ENCODE peak calls at places on chromosome 18, in five cellular contexts. S is sigmoid colon, N is transverse colon, L is breast epithelium, C is suprapubic skin. Q is an unnamed sample.

GRCh38 chr18:55778731-55779460 is 190.9 kb upstream of the TCF4 start:
- DNase-seq in S (no peak), L (no peak), N (no peak), C (no peak), Q (no peak)

GRCh38 chr18:79547413-79548076 is 132.1 kb upstream of the CTDP1 start:
- DNase-seq in L (no peak), N (no peak), S (no peak), C (no peak), Q (no peak)

GRCh38 chr18:57727952-57728807 is 74.9 kb downstream of the ATP8B1 start:
- DNase-seq in L (no peak), S (no peak), C (no peak), N (no peak), Q (no peak)

GRCh38 chr18:44996261-44996660 is 315.6 kb downstream of the SETBP1 start:
- DNase-seq in N (no peak), C (no peak), S (no peak), L (no peak), Q (no peak)

GRCh38 chr18:23938046-23938756 is 76.4 kb upstream of the TTC39C start:
- DNase-seq in N (no peak), S (no peak), C (no peak), L (no peak), Q (no peak)

GRCh38 chr18:42047721-42048120 is 92.7 kb downstream of the PIK3C3 start:
- DNase-seq in C (no peak), L (no peak), N (no peak), S (no peak), Q (no peak)

GRCh38 chr18:11096839-11097750 is 52.3 kb downstream of the PIEZO2 start:
- DNase-seq in C (no peak), S (no peak), N (no peak), L (no peak), Q (no peak)

GRCh38 chr18:12657048-12657848 is 659 bp downstream of the SPIRE1 start:
- DNase-seq in C (peak), L (no peak), N (peak), S (peak), Q (peak)

GRCh38 chr18:26621161-26622026 is 73.0 kb upstream of the KCTD1 start:
- DNase-seq in C (no peak), N (peak), S (no peak), L (no peak), Q (peak)

GRCh38 chr18:28760299-28760698 is 583.4 kb upstream of the CDH2 start:
- DNase-seq in L (no peak), S (no peak), N (no peak), C (no peak), Q (no peak)

GRCh38 chr18:45316127-45316526 is 299.1 kb upstream of the SLC14A2 start:
- DNase-seq in S (no peak), C (no peak), L (no peak), N (no peak), Q (no peak)

GRCh38 chr18:812123-812672 is at the start of gene YES1:
- DNase-seq in C (peak), S (peak), N (peak), L (peak), Q (peak)

GRCh38 chr18:51757525-51757924 is 560.0 kb upstream of the MEX3C start:
- DNase-seq in N (no peak), C (no peak), S (no peak), L (no peak), Q (no peak)

GRCh38 chr18:7152485-7152884 is 34.9 kb upstream of the LAMA1 start:
- DNase-seq in S (peak), C (no peak), N (no peak), L (no peak), Q (no peak)

GRCh38 chr18:74856967-74857366 is 259.3 kb downstream of the ZNF407 start:
- DNase-seq in L (no peak), S (no peak), C (no peak), N (no peak), Q (no peak)

GRCh38 chr18:23354625-23355024 is 98.5 kb upstream of the RIOK3 start:
- DNase-seq in L (no peak), N (no peak), C (no peak), S (no peak), Q (no peak)

GRCh38 chr18:75088622-75089211 is 120.2 kb downstream of the PTGR3 start:
- DNase-seq in C (no peak), N (no peak), S (no peak), L (no peak), Q (no peak)

GRCh38 chr18:13389491-13390131 is 171.1 kb downstream of the LDLRAD4 start:
- DNase-seq in S (peak), N (no peak), L (no peak), C (no peak), Q (no peak)

GRCh38 chr18:27645929-27646328 is 460.8 kb upstream of the CHST9 start:
- DNase-seq in S (no peak), N (no peak), C (no peak), L (no peak), Q (no peak)

GRCh38 chr18:70194227-70194890 is 11.1 kb downstream of the RTTN start:
- DNase-seq in N (no peak), L (no peak), C (no peak), S (no peak), Q (no peak)

GRCh38 chr18:44733069-44733753 is 52.5 kb downstream of the SETBP1 start:
- DNase-seq in L (no peak), C (no peak), S (no peak), N (no peak), Q (no peak)

GRCh38 chr18:57915241-57915640 is 112.1 kb upstream of the ATP8B1 start:
- DNase-seq in L (no peak), C (no peak), N (no peak), S (no peak), Q (no peak)

GRCh38 chr18:70044626-70045025 is 97.0 kb upstream of the CD226 start:
- DNase-seq in N (no peak), C (no peak), L (no peak), S (no peak), Q (no peak)

GRCh38 chr18:61542596-61542995 is 209.4 kb downstream of the CDH20 start:
- DNase-seq in S (no peak), N (no peak), C (no peak), L (no peak), Q (no peak)

GRCh38 chr18:75546964-75547363 is 119.5 kb upstream of the SMIM21 start:
- DNase-seq in S (no peak), C (no peak), N (no peak), L (no peak), Q (no peak)

GRCh38 chr18:42545825-42546224 is 569.7 kb downstream of the RIT2 start:
- DNase-seq in C (no peak), S (no peak), N (no peak), L (no peak), Q (no peak)

GRCh38 chr18:44518091-44518490 is 162.6 kb upstream of the SETBP1 start:
- DNase-seq in C (no peak), S (no peak), L (no peak), N (no peak), Q (no peak)

GRCh38 chr18:48806551-48807261 is 144.1 kb downstream of the SMAD7 start:
- DNase-seq in S (peak), L (no peak), C (peak), N (peak), Q (no peak)

GRCh38 chr18:11726556-11726955 is 37.5 kb downstream of the GNAL start:
- DNase-seq in S (no peak), N (no peak), L (no peak), C (no peak), Q (no peak)

GRCh38 chr18:23673725-23674124 is 11.0 kb upstream of the ANKRD29 start:
- DNase-seq in S (no peak), N (no peak), L (no peak), C (no peak), Q (no peak)

GRCh38 chr18:4807495-4808293 is 352.6 kb upstream of the DLGAP1 start:
- DNase-seq in N (no peak), L (no peak), C (no peak), S (no peak), Q (no peak)

GRCh38 chr18:24022141-24022540 is 7.6 kb downstream of the TTC39C start:
- DNase-seq in N (no peak), L (no peak), S (no peak), C (no peak), Q (no peak)

GRCh38 chr18:23143059-23143831 is 8.0 kb downstream of the CABLES1 start:
- DNase-seq in N (peak), L (peak), S (no peak), C (peak), Q (no peak)

GRCh38 chr18:31513189-31513907 is 15.4 kb downstream of the DSG2 start:
- DNase-seq in S (no peak), C (no peak), N (no peak), L (no peak), Q (no peak)

GRCh38 chr18:35662293-35663062 is 80.9 kb downstream of the GALNT1 start:
- DNase-seq in L (no peak), N (no peak), C (no peak), S (no peak), Q (no peak)

GRCh38 chr18:35442701-35443100 is 55.1 kb downstream of the INO80C start:
- DNase-seq in N (no peak), C (no peak), L (no peak), S (no peak), Q (no peak)

GRCh38 chr18:48831113-48831759 is 119.5 kb downstream of the SMAD7 start:
- DNase-seq in S (peak), L (no peak), N (no peak), C (no peak), Q (no peak)

GRCh38 chr18:21682276-21683051 is 22.1 kb downstream of the ABHD3 start:
- DNase-seq in S (no peak), C (no peak), L (no peak), N (no peak), Q (peak)

GRCh38 chr18:32310119-32310518 is 120.3 kb downstream of the MEP1B start:
- DNase-seq in C (no peak), N (no peak), S (no peak), L (no peak), Q (no peak)

GRCh38 chr18:824179-824578 is 12.1 kb upstream of the YES1 start:
- DNase-seq in S (no peak), L (no peak), C (no peak), N (no peak), Q (peak)

DNA sequence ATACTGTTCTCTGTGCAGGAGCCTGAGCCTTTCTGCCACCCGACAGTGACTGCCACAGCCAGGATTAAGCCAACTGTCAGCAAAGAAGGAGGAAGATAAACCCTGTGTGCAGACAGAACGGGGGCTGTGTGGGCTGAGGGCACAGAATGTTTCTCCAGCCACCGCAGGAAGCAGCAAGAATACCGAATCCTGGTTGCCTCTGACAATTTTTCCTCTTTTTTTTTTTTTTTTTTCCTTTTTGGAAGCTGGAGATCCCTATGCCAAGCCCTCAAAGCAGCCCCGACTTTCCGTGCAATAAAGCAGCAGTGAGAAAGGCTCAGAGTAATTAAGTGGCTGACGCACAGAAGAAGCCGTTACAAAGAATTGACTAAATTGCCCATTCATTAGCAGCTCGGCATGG is 336.4 kb downstream of the SMAD2 start:
- DNase-seq in S (no peak), L (no peak), N (no peak), C (no peak), Q (no peak)
- TF ChIP-seq POLR2AphosphoS5 in S (no peak), L (no peak), N (no peak), C (no peak), Q (no peak)

GRCh38 chr18:63366270-63366990 is 576 bp downstream of the KDSR start:
- DNase-seq in L (peak), N (peak), C (peak), S (peak), Q (peak)

GRCh38 chr18:63366991-63367240 is at the start of gene KDSR:
- DNase-seq in C (no peak), S (no peak), N (no peak), L (no peak), Q (no peak)

GRCh38 chr18:63365909-63366269 is 1.1 kb downstream of the KDSR start:
- DNase-seq in L (no peak), N (peak), S (no peak), C (no peak), Q (peak)

GRCh38 chr18:63368611-63369010 is 1.6 kb upstream of the KDSR start:
- DNase-seq in N (no peak), L (no peak), S (no peak), C (no peak), Q (no peak)

DNA sequence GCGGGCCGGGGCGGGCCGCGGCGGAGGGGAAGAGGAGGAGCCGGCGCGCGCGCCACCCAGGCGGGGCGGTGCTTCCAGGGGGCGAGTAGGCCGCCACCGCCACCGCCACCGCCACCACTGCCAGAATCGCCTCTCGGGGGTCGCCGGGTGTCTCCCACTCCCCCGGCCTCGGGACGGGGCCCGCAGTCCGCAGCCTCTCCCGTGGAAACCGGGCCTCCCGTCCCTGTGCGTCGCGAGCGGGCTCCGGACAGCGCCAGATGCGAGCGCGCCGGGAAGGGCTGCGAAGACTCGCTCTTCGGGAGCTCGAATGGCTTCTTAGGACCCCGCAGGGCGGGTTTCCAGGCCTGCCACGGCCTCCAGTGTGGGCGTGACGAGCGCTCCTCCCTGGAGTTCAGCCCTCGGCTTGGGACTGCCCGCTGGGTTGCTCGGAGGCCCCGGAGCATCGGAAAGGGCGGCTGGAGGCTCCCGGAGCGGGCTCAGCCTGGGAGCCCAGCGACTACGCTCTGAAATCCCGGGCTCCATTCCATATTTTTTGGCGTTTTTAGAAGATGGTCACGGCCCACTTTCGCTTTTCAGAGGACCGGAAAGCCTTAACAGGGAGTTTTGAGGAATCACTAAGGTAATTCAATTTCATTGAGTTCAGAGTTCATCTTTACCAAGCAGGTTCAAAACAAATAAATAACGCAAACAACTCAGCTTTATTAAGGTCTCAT is 391 bp upstream of the KDSR start:
- DNase-seq in N (peak), S (peak), C (peak), L (peak), Q (peak)
- TF ChIP-seq POLR2A in N (peak), S (peak), C (no peak), L (no peak), Q (peak)

GRCh38 chr18:58996131-58996632 is 131.5 kb downstream of the ZNF532 start:
- DNase-seq in N (no peak), S (no peak), C (no peak), L (no peak), Q (no peak)
- TF ChIP-seq POLR2AphosphoS5 in N (no peak), S (no peak), C (no peak), L (no peak), Q (no peak)

DNA sequence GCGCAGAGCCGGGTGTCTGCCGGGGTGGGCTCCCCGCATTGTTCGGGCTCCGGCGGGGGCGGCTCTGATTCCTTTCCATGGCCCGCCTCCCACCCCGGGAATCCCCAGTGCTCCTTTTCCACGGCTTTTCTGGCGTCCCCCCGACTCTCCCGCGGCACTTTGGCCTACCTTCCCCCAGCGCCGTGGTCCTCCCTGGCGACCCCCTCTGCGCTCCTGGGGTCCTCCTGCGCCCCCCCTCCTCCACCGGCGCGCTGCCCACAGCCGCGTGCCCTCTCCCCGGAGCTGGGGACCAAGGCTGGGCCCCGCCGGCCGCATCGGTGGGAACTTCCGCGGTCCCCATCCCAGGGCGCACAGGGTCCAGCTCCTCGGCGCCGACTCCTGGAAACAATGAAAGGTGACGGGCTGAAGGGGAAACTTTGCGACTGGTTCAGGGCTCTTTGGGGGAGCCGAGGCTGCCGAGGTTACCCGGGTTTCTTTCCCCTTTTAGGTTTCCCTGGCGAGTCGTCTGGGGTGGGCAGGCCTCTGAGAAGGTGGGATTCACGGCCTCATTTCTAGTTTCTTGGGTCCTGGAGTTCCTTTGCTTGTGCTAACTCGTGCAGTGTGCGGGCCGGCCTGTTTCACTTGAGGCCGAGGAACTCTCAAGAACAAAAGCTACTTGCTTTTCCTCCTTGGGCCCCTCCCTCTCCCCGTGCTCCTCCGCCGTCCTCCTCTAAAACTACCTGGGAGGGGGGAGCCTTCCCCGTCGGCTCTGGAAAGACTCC is 2.2 kb downstream of the TGIF1 start:
- DNase-seq in C (peak), L (peak), N (peak), S (peak), Q (peak)
- TF ChIP-seq POLR2A in C (no peak), L (peak), N (peak), S (peak), Q (peak)